ENCODE peak calls at places on chromosomes 11 and 22, in nine cellular contexts. I is stimulated activated CD8-positive, alpha-beta memory T cell treated with anti-CD3 and anti-CD28 coated beads, Interleukin-7, amount 100 ng/mL, for 1 hour; Z is C1 segment of cervical spinal cord; U is GM18507; Y is HFF-Myc; X is activated CD4-positive, alpha-beta T cell treated with anti-CD3 and anti-CD28 coated beads, Interleukin-2, amount 10 ng/mL, durations not matched to agents 7 days and 5 days; K is activated effector memory CD4-positive, alpha-beta T cell treated with anti-CD3 and anti-CD28 coated beads, Interleukin-2, amount 50 U/mL, for 16 hours; Q is stomach; C is naive thymus-derived CD8-positive, alpha-beta T cell. A is an unnamed sample.

GRCh38 chr11:134915212-134915611 is 503.2 kb upstream of the B3GAT1 start:
- DNase-seq in I (no peak), Z (no peak), U (no peak), Y (no peak), X (no peak), K (no peak), Q (no peak), C (no peak), A (no peak)

GRCh38 chr11:94658386-94658785 is 91.2 kb downstream of the PIWIL4 start:
- DNase-seq in I (no peak), Z (no peak), U (no peak), Y (no peak), X (no peak), K (no peak), Q (no peak), C (no peak), A (no peak)

GRCh38 chr22:41274856-41275255 is 11.1 kb downstream of the RANGAP1 start:
- DNase-seq in I (no peak), Z (peak), U (no peak), Y (no peak), X (no peak), K (no peak), Q (no peak), C (no peak), A (no peak)

GRCh38 chr22:25021976-25022711 is 69.6 kb downstream of the KIAA1671 start:
- DNase-seq in I (no peak), Z (no peak), U (no peak), Y (no peak), X (no peak), K (no peak), Q (no peak), C (no peak), A (no peak)

GRCh38 chr11:76067099-76067498 is 139.2 kb downstream of the WNT11 start:
- DNase-seq in I (no peak), Z (no peak), U (no peak), Y (no peak), X (no peak), K (no peak), Q (no peak), C (no peak), A (no peak)

GRCh38 chr11:2554338-2555240 is 109.8 kb downstream of the KCNQ1 start:
- DNase-seq in I (no peak), Z (no peak), U (no peak), Y (no peak), X (no peak), K (peak), Q (no peak), C (no peak), A (no peak)

GRCh38 chr11:100739636-100740035 is 52.5 kb downstream of the ARHGAP42 start:
- DNase-seq in I (no peak), Z (no peak), U (no peak), Y (no peak), X (no peak), K (no peak), Q (peak), C (no peak), A (no peak)

GRCh38 chr11:19697721-19698121 is 14.9 kb upstream of the NAV2 start:
- DNase-seq in I (no peak), Z (no peak), U (no peak), Y (no peak), X (no peak), K (no peak), Q (no peak), C (no peak), A (no peak)

GRCh38 chr11:118895093-118896039 is 11.7 kb downstream of the CXCR5 start:
- DNase-seq in I (no peak), Z (no peak), U (no peak), Y (no peak), X (peak), K (peak), Q (no peak), C (peak), A (peak)

GRCh38 chr22:33584152-33584551 is 336.1 kb downstream of the LARGE1 start:
- DNase-seq in I (no peak), Z (no peak), U (no peak), Y (no peak), X (no peak), K (no peak), Q (no peak), C (no peak), A (no peak)

GRCh38 chr11:13928566-13929251 is 33.8 kb upstream of the SPON1 start:
- DNase-seq in I (no peak), Z (no peak), U (no peak), Y (peak), X (no peak), K (no peak), Q (no peak), C (no peak), A (no peak)

GRCh38 chr22:23722168-23722567 is 28.7 kb downstream of the ZNF70 start:
- DNase-seq in I (no peak), Z (no peak), U (no peak), Y (no peak), X (no peak), K (no peak), Q (no peak), C (no peak), A (no peak)

GRCh38 chr22:50305658-50306566 is 1.5 kb downstream of the PLXNB2 start:
- DNase-seq in I (no peak), Z (peak), U (no peak), Y (peak), X (no peak), K (no peak), Q (peak), C (no peak), A (no peak)

GRCh38 chr11:68890490-68891231 is 13.0 kb downstream of the MRPL21 start:
- DNase-seq in I (no peak), Z (peak), U (no peak), Y (peak), X (no peak), K (no peak), Q (peak), C (no peak), A (no peak)

GRCh38 chr22:36467946-36468345 is 13.5 kb downstream of the TXN2 start:
- DNase-seq in I (no peak), Z (no peak), U (no peak), Y (peak), X (no peak), K (no peak), Q (no peak), C (no peak), A (no peak)

GRCh38 chr11:19819148-19819547 is 106.5 kb downstream of the NAV2 start:
- DNase-seq in I (no peak), Z (no peak), U (no peak), Y (no peak), X (no peak), K (no peak), Q (no peak), C (no peak), A (no peak)

GRCh38 chr11:2275334-2276279 is 5.2 kb upstream of the ASCL2 start:
- DNase-seq in I (no peak), Z (no peak), U (no peak), Y (no peak), X (no peak), K (no peak), Q (peak), C (no peak), A (no peak)

GRCh38 chr22:48886604-48887393 is 940.9 kb downstream of the BRD1 start:
- DNase-seq in I (no peak), Z (no peak), U (no peak), Y (no peak), X (no peak), K (peak), Q (no peak), C (no peak), A (no peak)

GRCh38 chr22:18085188-18085587 is 7.4 kb downstream of the PEX26 start:
- DNase-seq in I (no peak), Z (no peak), U (no peak), Y (no peak), X (no peak), K (peak), Q (peak), C (no peak), A (no peak)

GRCh38 chr11:72758690-72759389 is 6.6 kb upstream of the ARAP1 start:
- DNase-seq in I (no peak), Z (no peak), U (no peak), Y (no peak), X (no peak), K (no peak), Q (no peak), C (no peak), A (no peak)

GRCh38 chr11:102915044-102915375 is 40.2 kb upstream of the MMP12 start:
- DNase-seq in I (no peak), Z (no peak), U (no peak), Y (no peak), X (no peak), K (no peak), Q (no peak), C (no peak), A (no peak)

GRCh38 chr11:119709638-119710346 is 19.2 kb downstream of the NECTIN1 start:
- DNase-seq in I (no peak), Z (no peak), U (no peak), Y (peak), X (no peak), K (no peak), Q (no peak), C (no peak), A (no peak)

GRCh38 chr11:32154275-32154674 is 63.4 kb downstream of the RCN1 start:
- DNase-seq in I (no peak), Z (no peak), U (no peak), Y (no peak), X (no peak), K (no peak), Q (no peak), C (no peak), A (no peak)

GRCh38 chr11:66111158-66111557 is 41.1 kb downstream of the PACS1 start:
- DNase-seq in I (no peak), Z (no peak), U (no peak), Y (no peak), X (no peak), K (no peak), Q (no peak), C (no peak), A (no peak)

GRCh38 chr11:127074151-127074761 is 73.7 kb upstream of the KIRREL3 start:
- DNase-seq in I (no peak), Z (no peak), U (peak), Y (peak), X (no peak), K (no peak), Q (no peak), C (no peak), A (no peak)

GRCh38 chr22:49192857-49193250 is 634.8 kb downstream of the BRD1 start:
- DNase-seq in I (no peak), Z (no peak), U (no peak), Y (no peak), X (no peak), K (no peak), Q (no peak), C (no peak), A (no peak)

GRCh38 chr11:13007702-13008435 is 1.2 kb upstream of the RASSF10 start:
- DNase-seq in I (no peak), Z (no peak), U (no peak), Y (no peak), X (no peak), K (no peak), Q (peak), C (no peak), A (no peak)

GRCh38 chr22:34490911-34491310 is 570.6 kb upstream of the LARGE1 start:
- DNase-seq in I (no peak), Z (no peak), U (no peak), Y (no peak), X (no peak), K (no peak), Q (no peak), C (no peak), A (no peak)

GRCh38 chr11:75786101-75786736 is 17.6 kb downstream of the DGAT2 start:
- DNase-seq in I (no peak), Z (no peak), U (peak), Y (no peak), X (no peak), K (no peak), Q (peak), C (no peak), A (no peak)

GRCh38 chr11:123570939-123571590 is 83.4 kb downstream of the SCN3B start:
- DNase-seq in I (no peak), Z (no peak), U (no peak), Y (no peak), X (no peak), K (no peak), Q (no peak), C (no peak), A (no peak)

GRCh38 chr11:67497656-67498291 is 7.4 kb downstream of the PITPNM1 start:
- DNase-seq in I (no peak), Z (no peak), U (no peak), Y (no peak), X (no peak), K (peak), Q (no peak), C (no peak), A (no peak)

GRCh38 chr11:45641961-45642360 is 23.5 kb downstream of the CHST1 start:
- DNase-seq in I (no peak), Z (no peak), U (no peak), Y (no peak), X (no peak), K (no peak), Q (no peak), C (no peak), A (no peak)

GRCh38 chr11:23556163-23556750 is 696.0 kb upstream of the CCDC179 start:
- DNase-seq in I (no peak), Z (no peak), U (no peak), Y (no peak), X (no peak), K (no peak), Q (no peak), C (no peak), A (no peak)

GRCh38 chr11:15276616-15277015 is 161.9 kb downstream of the INSC start:
- DNase-seq in I (no peak), Z (no peak), U (no peak), Y (no peak), X (no peak), K (no peak), Q (no peak), C (no peak), A (no peak)

GRCh38 chr22:22422629-22423112 is 85.9 kb downstream of the ZNF280B start:
- DNase-seq in I (peak), Z (peak), U (peak), Y (peak), X (peak), K (peak), Q (peak), C (peak), A (peak)

GRCh38 chr11:44760917-44761545 is 34.3 kb downstream of the TSPAN18 start:
- DNase-seq in I (no peak), Z (no peak), U (no peak), Y (no peak), X (no peak), K (no peak), Q (peak), C (no peak), A (no peak)

GRCh38 chr11:45928535-45929215 is 6.2 kb downstream of the LARGE2 start:
- DNase-seq in I (no peak), Z (no peak), U (no peak), Y (no peak), X (no peak), K (no peak), Q (no peak), C (no peak), A (no peak)

GRCh38 chr11:111177037-111177988 is 68.2 kb upstream of the POU2AF2 start:
- DNase-seq in I (no peak), Z (no peak), U (no peak), Y (no peak), X (no peak), K (no peak), Q (no peak), C (no peak), A (no peak)

A was measured in T-cell.